ENCODE peak calls at places on chromosomes 2 and 18, in four cellular contexts. W is K562, Q is GM12878, U is HepG2. P is an unnamed sample.

GRCh38 chr18:74990563-74991081 is 218.3 kb downstream of the PTGR3 start:
- DNase-seq in W (no peak), U (no peak), Q (no peak), P (no peak)

GRCh38 chr2:215841175-215841816 is 172.1 kb downstream of the MREG start:
- DNase-seq in U (no peak), Q (no peak), W (no peak), P (no peak)

GRCh38 chr18:61702007-61702406 is 190.8 kb downstream of the RNF152 start:
- DNase-seq in U (no peak), Q (no peak), W (no peak), P (no peak)

GRCh38 chr2:27977623-27978312 is 87.2 kb downstream of the BABAM2 start:
- DNase-seq in Q (no peak), W (no peak), U (peak), P (no peak)

GRCh38 chr2:36469701-36470100 is 114.1 kb downstream of the CRIM1 start:
- DNase-seq in Q (no peak), W (no peak), U (no peak), P (no peak)

GRCh38 chr2:135154962-135155361 is 102.9 kb downstream of the RAB3GAP1 start:
- DNase-seq in W (no peak), U (no peak), Q (no peak), P (no peak)

GRCh38 chr2:234493117-234493516 is 3.8 kb downstream of the ARL4C start:
- DNase-seq in W (no peak), U (no peak), Q (no peak), P (no peak)

GRCh38 chr2:158443613-158444012 is 12.9 kb downstream of the CCDC148 start:
- DNase-seq in Q (no peak), W (no peak), U (no peak), P (no peak)

GRCh38 chr2:135615404-135615803 is 84.1 kb downstream of the R3HDM1 start:
- DNase-seq in U (no peak), Q (peak), W (no peak), P (no peak)

GRCh38 chr18:13811993-13812392 is 12.0 kb upstream of the MC5R start:
- DNase-seq in U (peak), Q (no peak), W (peak), P (no peak)

GRCh38 chr2:38586926-38587325 is 15.8 kb downstream of the HNRNPLL start:
- DNase-seq in W (no peak), U (no peak), Q (no peak), P (no peak)

GRCh38 chr2:6401301-6401700 is 464.4 kb downstream of the CMPK2 start:
- DNase-seq in Q (no peak), W (no peak), U (no peak), P (no peak)

GRCh38 chr2:161136696-161137324 is 23.4 kb upstream of the TANK start:
- DNase-seq in U (no peak), W (no peak), Q (peak), P (no peak)

GRCh38 chr2:74005786-74006185 is 21.1 kb downstream of the TET3 start:
- DNase-seq in U (no peak), W (no peak), Q (no peak), P (no peak)

GRCh38 chr18:21489119-21489750 is 111.3 kb downstream of the ESCO1 start:
- DNase-seq in U (peak), W (peak), Q (no peak), P (peak)

GRCh38 chr18:23958036-23958435 is 56.5 kb upstream of the TTC39C start:
- DNase-seq in Q (no peak), W (no peak), U (no peak), P (no peak)

GRCh38 chr18:62606106-62606505 is 83.3 kb downstream of the ZCCHC2 start:
- DNase-seq in W (no peak), U (no peak), Q (no peak), P (no peak)

GRCh38 chr2:33673937-33674336 is 74.8 kb upstream of the FAM98A start:
- DNase-seq in Q (no peak), U (no peak), W (no peak), P (no peak)

DNA sequence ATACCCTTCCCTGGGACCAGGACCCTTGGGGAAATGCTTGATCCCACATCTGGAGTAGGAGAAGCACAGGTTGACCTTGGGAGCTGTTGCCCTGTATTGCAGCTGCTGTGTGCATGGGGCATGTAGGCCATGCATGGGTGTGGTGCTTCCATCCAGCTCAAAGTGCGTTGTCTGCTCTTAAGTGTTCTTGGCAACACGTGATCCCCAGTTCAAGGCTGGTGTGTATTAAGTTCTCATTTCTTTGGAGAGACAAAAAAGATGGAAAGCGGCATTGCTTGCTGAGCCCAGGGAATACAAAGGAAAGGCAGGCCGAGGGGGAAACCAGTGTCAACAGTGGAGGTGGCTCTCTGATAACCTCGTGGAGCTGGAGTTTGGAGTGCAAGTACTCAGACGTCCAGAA is 110.7 kb downstream of the RTP5 start:
- DNase-seq in U (no peak), W (no peak), Q (no peak), P (no peak)
- TF ChIP-seq CREM in U (no peak), W (no peak), Q (no peak), P (no peak)

GRCh38 chr2:88667219-88667618 is 24.3 kb upstream of the RPIA start:
- DNase-seq in W (no peak), Q (no peak), U (no peak), P (no peak)

GRCh38 chr2:88666576-88666975 is 24.9 kb upstream of the RPIA start:
- DNase-seq in W (no peak), Q (no peak), U (peak), P (no peak)

GRCh38 chr2:88671786-88672427 is 19.6 kb upstream of the RPIA start:
- DNase-seq in U (peak), Q (no peak), W (peak), P (no peak)

GRCh38 chr2:88668862-88669261 is 22.6 kb upstream of the RPIA start:
- DNase-seq in Q (no peak), W (no peak), U (peak), P (no peak)

GRCh38 chr2:88669371-88670214 is 21.9 kb upstream of the RPIA start:
- DNase-seq in Q (peak), W (peak), U (peak), P (peak)
- TF ChIP-seq CREM in Q (no peak), W (no peak), U (no peak), P (no peak)

DNA sequence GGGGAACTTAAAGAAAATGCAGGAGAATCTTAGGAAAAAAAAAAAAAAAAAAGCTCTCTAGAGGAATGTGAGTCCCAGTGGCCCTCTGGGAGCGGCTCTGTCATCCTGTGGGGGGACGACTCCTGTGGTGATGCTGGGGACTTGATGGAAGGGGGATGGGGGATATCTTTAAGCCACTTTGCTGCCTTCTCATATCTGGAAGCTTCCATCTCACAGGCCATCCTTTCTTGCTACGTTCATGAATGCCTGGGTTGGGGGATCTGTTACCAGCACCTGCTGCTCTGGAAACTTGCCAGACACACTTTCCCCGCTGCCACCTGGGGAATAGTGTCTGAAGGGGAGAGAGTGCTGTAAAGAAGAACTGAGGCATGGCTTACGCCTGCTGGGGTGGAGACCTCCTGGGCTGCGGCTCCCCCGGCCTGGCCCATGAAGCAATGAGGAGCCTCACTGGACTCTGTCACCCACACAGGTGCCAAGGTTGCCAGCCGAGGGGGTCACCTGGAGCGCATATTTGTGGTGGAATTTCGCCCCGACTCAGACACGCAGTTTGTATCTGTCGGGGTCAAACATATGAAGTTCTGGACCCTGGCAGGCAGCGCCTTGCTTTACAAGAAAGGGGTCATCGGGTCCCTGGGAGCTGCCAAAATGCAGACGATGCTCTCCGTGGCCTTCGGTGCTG is 92.8 kb downstream of the RTN4 start:
- DNase-seq in Q (no peak), W (peak), U (no peak), P (peak)
- TF ChIP-seq CREM in Q (no peak), W (no peak), U (no peak), P (no peak)

GRCh38 chr2:236054661-236055060 is 113.5 kb downstream of the GBX2 start:
- DNase-seq in W (no peak), Q (no peak), U (no peak), P (no peak)

GRCh38 chr2:236052206-236052605 is 116.0 kb downstream of the GBX2 start:
- DNase-seq in W (no peak), Q (no peak), U (no peak), P (no peak)

GRCh38 chr2:236051803-236052202 is 116.4 kb downstream of the GBX2 start:
- DNase-seq in W (no peak), Q (no peak), U (no peak), P (no peak)

GRCh38 chr2:236054125-236054524 is 114.1 kb downstream of the GBX2 start:
- DNase-seq in Q (no peak), U (no peak), W (no peak), P (no peak)

DNA sequence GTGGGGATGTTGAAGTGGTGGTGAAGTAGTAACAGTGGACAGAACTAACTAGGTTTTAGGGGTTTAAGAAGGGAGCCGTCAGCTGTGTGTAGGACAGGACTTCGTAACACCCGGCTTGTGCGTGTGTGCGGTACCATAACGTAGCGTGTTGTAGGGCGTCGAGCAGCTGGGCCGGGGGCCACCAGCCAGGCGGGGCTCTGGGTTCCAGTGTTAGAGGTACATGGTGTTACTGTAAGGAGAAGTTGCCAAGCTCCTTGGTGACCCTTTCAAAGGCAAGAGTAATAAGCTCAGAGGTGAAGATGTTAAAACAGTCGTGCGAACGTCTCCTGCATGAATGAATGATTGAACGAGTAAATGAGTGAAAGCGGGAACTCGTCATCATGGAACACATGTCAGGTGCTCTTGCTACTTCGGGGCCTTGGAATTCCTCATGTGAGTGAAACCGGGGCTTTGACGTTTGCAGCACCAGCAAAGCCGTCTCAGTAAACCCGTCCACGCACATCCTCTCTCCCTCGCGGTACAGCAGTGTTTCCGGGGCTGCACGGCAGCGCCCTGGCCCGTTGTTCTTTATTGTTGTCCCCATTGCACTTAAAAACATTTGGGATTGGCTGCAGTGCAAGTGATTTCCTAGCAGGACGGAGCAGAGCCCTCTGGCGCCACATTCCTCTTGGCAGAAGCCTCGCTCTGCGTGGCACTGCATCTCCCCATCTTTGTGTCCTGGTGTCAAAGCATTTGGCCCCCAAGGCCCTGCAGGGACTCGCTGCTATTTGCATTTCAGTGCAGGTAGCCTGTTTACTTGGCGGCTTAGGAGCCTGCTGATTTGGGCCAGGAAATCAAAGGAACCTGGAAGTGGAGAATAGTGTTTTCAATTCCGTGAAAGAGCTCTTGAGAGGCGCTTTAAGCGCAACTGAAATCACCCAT is 115.0 kb downstream of the GBX2 start:
- DNase-seq in Q (no peak), W (no peak), U (no peak), P (peak)
- TF ChIP-seq CREM in Q (no peak), W (no peak), U (no peak), P (no peak)